ENCODE peak calls at places on chromosome 1, in six cellular contexts. P, L, T, I, M and J are unnamed samples.

GRCh38 chr1:229436178-229436577 is 2.3 kb upstream of the ACTA1 start:
- DNase-seq in P (no peak), L (no peak), T (no peak), I (no peak), M (no peak), J (no peak)

GRCh38 chr1:2429780-2430591 is 17.6 kb upstream of the PEX10 start:
- DNase-seq in P (no peak), L (no peak), T (peak), I (no peak), M (no peak), J (no peak)

GRCh38 chr1:42282867-42283583 is 52.0 kb downstream of the FOXJ3 start:
- DNase-seq in P (no peak), L (no peak), T (peak), I (no peak), M (no peak), J (no peak)

GRCh38 chr1:46800742-46801141 is 1.9 kb downstream of the CYP4B1 start:
- DNase-seq in P (no peak), L (no peak), T (no peak), I (no peak), M (no peak), J (no peak)

GRCh38 chr1:165257969-165258459 is 98.5 kb downstream of the LMX1A start:
- DNase-seq in P (peak), L (peak), T (peak), I (no peak), M (peak), J (peak)

GRCh38 chr1:170660874-170661645 is 2.9 kb upstream of the PRRX1 start:
- DNase-seq in P (peak), L (peak), T (no peak), I (no peak), M (no peak), J (no peak)

GRCh38 chr1:2206813-2207488 is 12.4 kb upstream of the FAAP20 start:
- DNase-seq in P (no peak), L (no peak), T (no peak), I (no peak), M (no peak), J (no peak)

GRCh38 chr1:114456586-114456985 is 54.4 kb downstream of the TRIM33 start:
- DNase-seq in P (no peak), L (no peak), T (no peak), I (no peak), M (no peak), J (no peak)

GRCh38 chr1:218537131-218537904 is 192.2 kb downstream of the TGFB2 start:
- DNase-seq in P (no peak), L (peak), T (peak), I (no peak), M (no peak), J (no peak)

GRCh38 chr1:223140551-223140950 is 2.5 kb downstream of the TLR5 start:
- DNase-seq in P (no peak), L (peak), T (no peak), I (no peak), M (no peak), J (no peak)

GRCh38 chr1:194873328-194873923 is 1687.0 kb upstream of the B3GALT2 start:
- DNase-seq in P (no peak), L (no peak), T (peak), I (no peak), M (no peak), J (no peak)

GRCh38 chr1:25206201-25206600 is 26.1 kb downstream of the SYF2 start:
- DNase-seq in P (no peak), L (peak), T (no peak), I (no peak), M (no peak), J (no peak)

GRCh38 chr1:6415979-6416656 is 3.6 kb downstream of the HES2 start:
- DNase-seq in P (peak), L (no peak), T (peak), I (no peak), M (no peak), J (no peak)

GRCh38 chr1:6414881-6415280 is 4.8 kb downstream of the HES2 start:
- DNase-seq in P (no peak), L (no peak), T (peak), I (no peak), M (no peak), J (no peak)

GRCh38 chr1:6416906-6417305 is 2.8 kb downstream of the HES2 start:
- DNase-seq in P (no peak), L (no peak), T (no peak), I (no peak), M (no peak), J (no peak)

GRCh38 chr1:6412896-6413295 is 6.8 kb downstream of the HES2 start:
- DNase-seq in P (peak), L (no peak), T (peak), I (no peak), M (no peak), J (no peak)

GRCh38 chr1:6414443-6414844 is 5.3 kb downstream of the HES2 start:
- DNase-seq in P (peak), L (peak), T (peak), I (no peak), M (no peak), J (peak)
- H3K4me3 ChIP-seq in P (no peak), L (no peak), T (no peak), I (no peak), M (no peak), J (no peak)

GRCh38 chr1:157178490-157178889 is 40.3 kb upstream of the ETV3 start:
- DNase-seq in P (no peak), L (no peak), T (no peak), I (no peak), M (no peak), J (no peak)
- TF ChIP-seq CTCF in P (no peak), L (no peak), T (no peak), I (no peak), M (no peak), J (no peak)

DNA sequence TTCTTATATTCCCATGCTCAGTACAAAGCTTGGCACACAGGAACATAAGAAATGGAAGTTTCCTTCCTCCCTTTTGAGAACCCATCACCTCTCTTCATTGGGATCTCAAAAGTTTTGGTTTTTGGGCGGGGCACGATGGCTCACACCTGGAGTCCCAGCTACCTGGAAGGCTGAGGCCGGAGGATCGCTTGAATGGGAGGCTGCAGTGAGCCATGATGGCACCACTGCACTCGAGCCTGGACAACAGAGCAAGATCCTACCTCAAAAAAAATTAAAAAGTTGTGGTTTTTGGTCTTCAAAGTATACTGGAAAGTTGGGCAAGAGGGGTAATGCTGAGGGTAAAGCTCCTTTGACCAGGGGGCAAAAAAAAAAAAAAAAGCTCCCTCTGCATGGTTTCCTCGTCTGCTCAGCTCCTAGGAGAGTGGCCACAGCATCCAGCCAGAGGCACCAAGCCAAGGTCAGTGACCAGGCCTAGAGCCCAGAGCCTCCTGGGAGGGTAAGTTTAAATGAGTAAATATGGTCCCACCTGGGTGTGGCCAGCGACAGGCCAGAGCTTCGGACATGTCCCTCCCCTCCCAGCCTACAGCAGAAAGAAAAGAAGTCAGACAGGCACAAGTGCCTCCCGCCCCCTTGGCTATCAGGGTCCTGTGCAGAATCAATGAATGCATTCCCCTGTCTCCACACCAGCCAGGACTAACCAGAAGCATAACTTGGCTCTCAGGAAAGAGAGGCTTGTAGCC is 5.0 kb downstream of the MEF2D start:
- DNase-seq in P (no peak), L (no peak), T (no peak), I (peak), M (peak), J (no peak)
- H3K4me3 ChIP-seq in P (no peak), L (no peak), T (no peak), I (peak), M (peak), J (peak)

DNA sequence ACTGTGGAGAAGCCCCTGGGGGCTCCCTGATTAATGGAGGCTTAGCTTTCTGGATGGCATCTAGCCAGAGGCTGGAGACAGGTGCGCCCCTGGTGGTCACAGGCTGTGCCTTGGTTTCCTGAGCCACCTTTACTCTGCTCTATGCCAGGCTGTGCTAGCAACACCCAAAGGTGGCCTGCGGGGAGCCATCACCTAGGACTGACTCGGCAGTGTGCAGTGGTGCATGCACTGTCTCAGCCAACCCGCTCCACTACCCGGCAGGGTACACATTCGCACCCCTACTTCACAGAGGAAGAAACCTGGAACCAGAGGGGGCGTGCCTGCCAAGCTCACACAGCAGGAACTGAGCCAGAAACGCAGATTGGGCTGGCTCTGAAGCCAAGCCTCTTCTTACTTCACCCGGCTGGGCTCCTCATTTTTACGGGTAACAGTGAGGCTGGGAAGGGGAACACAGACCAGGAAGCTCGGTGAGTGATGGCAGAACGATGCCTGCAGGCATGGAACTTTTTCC is 24.8 kb downstream of the PCSK9 start:
- DNase-seq in P (peak), L (peak), T (no peak), I (no peak), M (no peak), J (no peak)
- TF ChIP-seq CTCF in P (peak), L (no peak), T (peak), I (no peak), M (no peak), J (no peak)

DNA sequence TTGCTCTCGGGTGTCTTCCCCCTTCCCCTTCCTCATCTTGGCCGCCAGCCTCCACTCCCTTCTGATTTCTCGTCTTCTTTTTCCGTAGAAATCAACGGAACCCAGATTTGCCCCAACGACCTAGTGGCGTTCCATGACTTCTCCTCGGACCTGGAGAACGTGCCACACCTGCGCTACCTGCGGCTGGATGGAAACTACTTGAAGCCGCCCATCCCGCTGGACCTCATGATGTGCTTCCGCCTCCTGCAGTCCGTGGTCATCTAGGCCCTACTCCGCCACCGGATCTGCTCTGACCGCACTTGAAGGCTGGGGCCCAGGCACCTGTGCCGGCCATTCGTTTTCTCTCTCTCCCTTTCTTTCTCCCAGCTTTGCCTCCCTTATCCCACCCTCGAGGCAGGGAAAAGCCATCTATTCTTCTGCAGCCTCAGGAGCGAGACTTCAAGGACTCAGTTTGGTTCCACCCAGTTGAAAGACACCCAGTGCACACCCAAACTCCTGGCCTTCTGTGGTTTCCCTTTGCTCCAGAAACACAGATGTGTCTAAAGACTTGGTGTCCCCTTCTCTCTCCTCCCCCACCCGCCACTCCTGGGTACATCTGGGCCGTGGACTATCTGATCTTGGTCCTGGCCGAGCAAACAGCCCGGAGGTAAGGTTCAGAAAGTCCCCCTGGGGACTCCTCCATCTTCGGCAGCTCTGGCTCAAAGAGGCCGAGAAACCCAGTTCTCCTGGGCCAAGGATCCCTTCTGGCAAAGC is 7.2 kb upstream of the OPTC start:
- DNase-seq in P (no peak), L (peak), T (no peak), I (no peak), M (no peak), J (no peak)
- H3K4me3 ChIP-seq in P (peak), L (peak), T (no peak), I (peak), M (peak), J (no peak)

GRCh38 chr1:219568728-219569127 is 44.2 kb downstream of the ZC3H11B start:
- DNase-seq in P (no peak), L (no peak), T (peak), I (no peak), M (no peak), J (no peak)

GRCh38 chr1:219563568-219563967 is 49.3 kb downstream of the ZC3H11B start:
- DNase-seq in P (no peak), L (no peak), T (no peak), I (no peak), M (no peak), J (no peak)

GRCh38 chr1:219573158-219573557 is 39.7 kb downstream of the ZC3H11B start:
- DNase-seq in P (no peak), L (no peak), T (no peak), I (no peak), M (no peak), J (no peak)

GRCh38 chr1:219564072-219564471 is 48.8 kb downstream of the ZC3H11B start:
- DNase-seq in P (no peak), L (no peak), T (no peak), I (no peak), M (no peak), J (no peak)

GRCh38 chr1:219567341-219567947 is 45.5 kb downstream of the ZC3H11B start:
- DNase-seq in P (peak), L (peak), T (peak), I (no peak), M (no peak), J (peak)
- TF ChIP-seq CTCF in P (peak), L (peak), T (peak), I (peak), M (peak), J (peak)

GRCh38 chr1:98005326-98006010 is 84.6 kb upstream of the DPYD start:
- DNase-seq in P (no peak), L (peak), T (no peak), I (no peak), M (no peak), J (no peak)

GRCh38 chr1:98003442-98003841 is 82.6 kb upstream of the DPYD start:
- DNase-seq in P (no peak), L (no peak), T (no peak), I (no peak), M (no peak), J (no peak)

DNA sequence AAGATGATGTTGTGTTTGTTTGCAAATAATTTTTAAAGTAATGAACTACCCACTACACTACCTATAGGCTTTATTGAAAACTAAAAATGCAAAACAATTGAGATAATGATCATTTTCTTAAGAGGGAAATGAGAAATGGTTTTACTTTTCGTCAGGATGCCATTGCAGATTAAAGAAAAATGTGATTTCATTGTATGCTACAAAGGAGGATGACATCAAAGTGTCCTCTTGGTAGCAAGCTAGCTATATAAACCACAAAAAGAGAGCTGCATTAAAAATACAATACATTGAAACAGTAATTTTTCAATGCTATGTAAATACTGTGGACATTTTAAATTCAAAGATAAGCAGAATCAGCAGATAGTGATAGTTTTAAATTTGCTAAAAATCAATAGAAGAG is 87.5 kb upstream of the DPYD start:
- DNase-seq in P (no peak), L (no peak), T (no peak), I (no peak), M (no peak), J (no peak)
- H3K4me3 ChIP-seq in P (no peak), L (no peak), T (no peak), I (no peak), M (no peak), J (no peak)

GRCh38 chr1:59776960-59777852 is 37.5 kb upstream of the HOOK1 start:
- DNase-seq in P (no peak), L (peak), T (no peak), I (no peak), M (no peak), J (no peak)
- TF ChIP-seq CTCF in P (peak), L (peak), T (no peak), I (no peak), M (no peak), J (peak)

GRCh38 chr1:62746086-62746808 is 37.7 kb upstream of the ATG4C start:
- DNase-seq in P (peak), L (peak), T (peak), I (no peak), M (no peak), J (no peak)
- H3K4me3 ChIP-seq in P (no peak), L (peak), T (no peak), I (no peak), M (no peak), J (no peak)

GRCh38 chr1:179025975-179026812 is 500 bp downstream of the FAM20B start:
- DNase-seq in P (peak), L (peak), T (peak), I (peak), M (peak), J (no peak)
- TF ChIP-seq CTCF in P (no peak), L (no peak), T (no peak), I (no peak), M (no peak), J (no peak)